ENCODE peak calls at places on chromosomes 3 and 15, in five cellular contexts. K is uterus, H is SW 1271, M is RWPE1, I is A172. Z is an unnamed sample.
A peak's percentile ranks its signal among the peaks of the same experiment; 100 is the strongest.

GRCh38 chr3:158105124-158105709 is 1.0 kb downstream of the SHOX2 start:
- DNase-seq in K (peak; percentile 14), H (no peak), M (no peak), I (peak; percentile 43), Z (no peak)

GRCh38 chr3:120506828-120507774 is 56.3 kb upstream of the FSTL1 start:
- DNase-seq in K (peak; percentile 60), H (peak; percentile 34), M (peak; percentile 31), I (peak; percentile 64), Z (peak; percentile 41)

GRCh38 chr3:101495552-101495951 is 17.5 kb downstream of the SENP7 start:
- DNase-seq in K (no peak), H (no peak), M (no peak), I (no peak), Z (no peak)

GRCh38 chr3:187017511-187018230 is 87.3 kb downstream of the ST6GAL1 start:
- DNase-seq in K (no peak), H (no peak), M (no peak), I (no peak), Z (no peak)

GRCh38 chr15:75215107-75216004 is 13.7 kb downstream of the C15orf39 start:
- DNase-seq in K (no peak), H (no peak), M (no peak), I (no peak), Z (no peak)

GRCh38 chr3:36700537-36701248 is 63.7 kb downstream of the DCLK3 start:
- DNase-seq in K (peak; percentile 29), H (peak; percentile 71), M (no peak), I (peak; percentile 75), Z (peak; percentile 67)

GRCh38 chr15:27042230-27042629 is 71.2 kb downstream of the GABRG3 start:
- DNase-seq in K (no peak), H (no peak), M (no peak), I (no peak), Z (no peak)

GRCh38 chr3:129313983-129314756 is 35.5 kb downstream of the HMCES start:
- DNase-seq in K (peak; percentile 36), H (peak; percentile 19), M (no peak), I (no peak), Z (no peak)

GRCh38 chr3:8497582-8497981 is 4.0 kb upstream of the LMCD1 start:
- DNase-seq in K (no peak), H (peak; percentile 14), M (no peak), I (no peak), Z (no peak)

GRCh38 chr3:106913111-106913698 is 464.0 kb upstream of the CCDC54 start:
- DNase-seq in K (no peak), H (no peak), M (no peak), I (no peak), Z (no peak)

GRCh38 chr15:52208306-52208946 is 17.2 kb upstream of the GNB5 start:
- DNase-seq in K (peak; percentile 41), H (peak; percentile 45), M (peak; percentile 64), I (peak; percentile 72), Z (peak; percentile 74)

GRCh38 chr3:114627760-114628159 is 333.9 kb downstream of the TIGIT start:
- DNase-seq in K (peak; percentile 69), H (no peak), M (no peak), I (no peak), Z (no peak)

GRCh38 chr3:144463916-144464315 is 492.3 kb downstream of the DIPK2A start:
- DNase-seq in K (no peak), H (no peak), M (no peak), I (no peak), Z (no peak)

GRCh38 chr3:32733631-32734229 is 48.7 kb downstream of the CNOT10 start:
- DNase-seq in K (no peak), H (peak; percentile 64), M (peak; percentile 19), I (peak; percentile 22), Z (peak; percentile 25)

GRCh38 chr3:46895761-46896160 is 18.2 kb downstream of the PTH1R start:
- DNase-seq in K (no peak), H (no peak), M (no peak), I (no peak), Z (no peak)

GRCh38 chr3:56133423-56133822 is 334.8 kb downstream of the ERC2 start:
- DNase-seq in K (no peak), H (peak; percentile 58), M (peak; percentile 30), I (peak; percentile 65), Z (no peak)

GRCh38 chr3:42473083-42473932 is 29.1 kb upstream of the VIPR1 start:
- DNase-seq in K (no peak), H (no peak), M (no peak), I (no peak), Z (no peak)

Z was measured in NCI-H460.